ENCODE peak calls at places on chromosome 20, in five cellular contexts. One of them, this sample, is unnamed.

GRCh38 chr20:61662946-61663460 is 402.7 kb downstream of the TAF4 start:
- DNase-seq in GM03348: no peak
- DNase-seq in epithelial cell of esophagus: no peak
- DNase-seq in tibial artery: no peak
- DNase-seq in mucosa of gallbladder: no peak
- DNase-seq in this sample: no peak

GRCh38 chr20:12177657-12178293 is 260.1 kb downstream of the BTBD3 start:
- DNase-seq in GM03348: no peak
- DNase-seq in tibial artery: no peak
- DNase-seq in mucosa of gallbladder: peak
- DNase-seq in epithelial cell of esophagus: no peak
- DNase-seq in this sample: no peak

GRCh38 chr20:19995220-19995863 is 21.8 kb upstream of the NAA20 start:
- DNase-seq in epithelial cell of esophagus: peak
- DNase-seq in GM03348: peak
- DNase-seq in tibial artery: no peak
- DNase-seq in mucosa of gallbladder: no peak
- DNase-seq in this sample: no peak

GRCh38 chr20:63766695-63767426 is 27.3 kb downstream of the SLC2A4RG start:
- DNase-seq in mucosa of gallbladder: no peak
- DNase-seq in tibial artery: no peak
- DNase-seq in GM03348: no peak
- DNase-seq in epithelial cell of esophagus: no peak
- DNase-seq in this sample: no peak

GRCh38 chr20:52226370-52226769 is 34.8 kb upstream of the ZFP64 start:
- DNase-seq in epithelial cell of esophagus: no peak
- DNase-seq in tibial artery: no peak
- DNase-seq in mucosa of gallbladder: no peak
- DNase-seq in GM03348: no peak
- DNase-seq in this sample: no peak

GRCh38 chr20:34636648-34637047 is 40.2 kb downstream of the PIGU start:
- DNase-seq in GM03348: no peak
- DNase-seq in mucosa of gallbladder: no peak
- DNase-seq in tibial artery: no peak
- DNase-seq in epithelial cell of esophagus: no peak
- DNase-seq in this sample: no peak

GRCh38 chr20:48945840-48946514 is 24.5 kb downstream of the ARFGEF2 start:
- DNase-seq in epithelial cell of esophagus: peak
- DNase-seq in GM03348: no peak
- DNase-seq in mucosa of gallbladder: peak
- DNase-seq in tibial artery: no peak
- DNase-seq in this sample: no peak

GRCh38 chr20:12090920-12091319 is 173.2 kb downstream of the BTBD3 start:
- DNase-seq in epithelial cell of esophagus: peak
- DNase-seq in tibial artery: no peak
- DNase-seq in mucosa of gallbladder: no peak
- DNase-seq in GM03348: no peak
- DNase-seq in this sample: no peak

GRCh38 chr20:38317422-38317821 is 13.5 kb downstream of the BPI start:
- DNase-seq in GM03348: no peak
- DNase-seq in mucosa of gallbladder: no peak
- DNase-seq in epithelial cell of esophagus: no peak
- DNase-seq in tibial artery: no peak
- DNase-seq in this sample: no peak

GRCh38 chr20:9018346-9018745 is 50.5 kb upstream of the PLCB4 start:
- DNase-seq in tibial artery: no peak
- DNase-seq in mucosa of gallbladder: no peak
- DNase-seq in epithelial cell of esophagus: no peak
- DNase-seq in GM03348: no peak
- DNase-seq in this sample: no peak

This sample was measured in hepatic stellate cell.